ENCODE peak calls at places on chromosomes 1 and 21, in six cellular contexts. C, A, J, I, P and N are unnamed samples.

GRCh38 chr1:16224472-16224871 is 12.0 kb upstream of the ARHGEF19 start:
- DNase-seq in C (no peak), A (no peak), J (no peak), I (no peak), P (no peak), N (no peak)

GRCh38 chr21:30613836-30614235 is at the start of gene KRTAP6-1:
- DNase-seq in C (no peak), A (no peak), J (no peak), I (no peak), P (no peak), N (no peak)

GRCh38 chr1:23673086-23673813 is 18.4 kb upstream of the RPL11 start:
- DNase-seq in C (no peak), A (no peak), J (no peak), I (peak; percentile 63), P (peak; percentile 76), N (no peak)

GRCh38 chr1:78464449-78464891 is 26.3 kb upstream of the PTGFR start:
- DNase-seq in C (no peak), A (no peak), J (no peak), I (no peak), P (no peak), N (no peak)

GRCh38 chr1:90501281-90501680 is 215.8 kb downstream of the BARHL2 start:
- DNase-seq in C (no peak), A (no peak), J (no peak), I (no peak), P (no peak), N (no peak)

GRCh38 chr1:185911978-185912377 is 177.8 kb downstream of the HMCN1 start:
- DNase-seq in C (no peak), A (no peak), J (no peak), I (no peak), P (no peak), N (no peak)

GRCh38 chr1:90335566-90335965 is 340.7 kb downstream of the ZNF326 start:
- DNase-seq in C (no peak), A (no peak), J (no peak), I (no peak), P (no peak), N (no peak)

GRCh38 chr1:115189814-115190541 is 100.7 kb upstream of the TSPAN2 start:
- DNase-seq in C (no peak), A (no peak), J (no peak), I (no peak), P (no peak), N (no peak)

GRCh38 chr1:101820080-101820479 is 176.6 kb downstream of the OLFM3 start:
- DNase-seq in C (no peak), A (no peak), J (no peak), I (no peak), P (no peak), N (no peak)

GRCh38 chr1:38735651-38736161 is 123.9 kb downstream of the RRAGC start:
- DNase-seq in C (no peak), A (no peak), J (no peak), I (no peak), P (no peak), N (no peak)

GRCh38 chr1:50305808-50306207 is 117.4 kb downstream of the DMRTA2 start:
- DNase-seq in C (no peak), A (no peak), J (no peak), I (no peak), P (no peak), N (no peak)

GRCh38 chr1:2494323-2494693 is 18.2 kb downstream of the PLCH2 start:
- DNase-seq in C (no peak), A (no peak), J (no peak), I (peak; percentile 86), P (no peak), N (no peak)

GRCh38 chr1:169853335-169853734 is 40.4 kb downstream of the SCYL3 start:
- DNase-seq in C (no peak), A (no peak), J (no peak), I (no peak), P (no peak), N (no peak)

GRCh38 chr1:113256348-113256729 is 134.0 kb upstream of the MAGI3 start:
- DNase-seq in C (no peak), A (no peak), J (no peak), I (no peak), P (no peak), N (no peak)

GRCh38 chr1:40363721-40364120 is 9.8 kb upstream of the SMAP2 start:
- DNase-seq in C (no peak), A (no peak), J (no peak), I (no peak), P (no peak), N (no peak)

GRCh38 chr1:15851251-15852035 is 3.9 kb downstream of the SPEN start:
- DNase-seq in C (no peak), A (no peak), J (no peak), I (no peak), P (peak; percentile 39), N (no peak)

GRCh38 chr1:27318137-27318536 is 3.8 kb upstream of the TMEM222 start:
- DNase-seq in C (no peak), A (no peak), J (no peak), I (no peak), P (no peak), N (no peak)

GRCh38 chr1:101338714-101339430 is 102.1 kb downstream of the S1PR1 start:
- DNase-seq in C (no peak), A (no peak), J (no peak), I (no peak), P (no peak), N (no peak)

GRCh38 chr1:207404849-207405525 is 49.1 kb upstream of the CR2 start:
- DNase-seq in C (no peak), A (no peak), J (no peak), I (no peak), P (no peak), N (no peak)

GRCh38 chr21:39083377-39084008 is 99.8 kb downstream of the PSMG1 start:
- DNase-seq in C (no peak), A (no peak), J (no peak), I (no peak), P (no peak), N (no peak)

GRCh38 chr1:20725189-20726106 is 7.1 kb downstream of the SH2D5 start:
- DNase-seq in C (no peak), A (no peak), J (no peak), I (peak; percentile 46), P (no peak), N (no peak)

GRCh38 chr1:167221126-167221803 is 579 bp downstream of the POU2F1 start:
- DNase-seq in C (no peak), A (no peak), J (no peak), I (no peak), P (peak; percentile 65), N (peak; percentile 9)

GRCh38 chr1:92494485-92495141 is 7.9 kb upstream of the GFI1 start:
- DNase-seq in C (no peak), A (no peak), J (no peak), I (no peak), P (no peak), N (no peak)

GRCh38 chr1:28516518-28516956 is 10.7 kb downstream of the RCC1 start:
- DNase-seq in C (no peak), A (no peak), J (no peak), I (no peak), P (no peak), N (no peak)

GRCh38 chr1:28519946-28520725 is 14.3 kb downstream of the RCC1 start:
- DNase-seq in C (no peak), A (no peak), J (no peak), I (no peak), P (no peak), N (no peak)

GRCh38 chr1:28518745-28519341 is 13.0 kb downstream of the RCC1 start:
- DNase-seq in C (no peak), A (no peak), J (no peak), I (no peak), P (peak; percentile 76), N (no peak)

GRCh38 chr1:28517649-28517999 is 11.8 kb downstream of the RCC1 start:
- DNase-seq in C (no peak), A (no peak), J (no peak), I (no peak), P (peak; percentile 66), N (no peak)

DNA sequence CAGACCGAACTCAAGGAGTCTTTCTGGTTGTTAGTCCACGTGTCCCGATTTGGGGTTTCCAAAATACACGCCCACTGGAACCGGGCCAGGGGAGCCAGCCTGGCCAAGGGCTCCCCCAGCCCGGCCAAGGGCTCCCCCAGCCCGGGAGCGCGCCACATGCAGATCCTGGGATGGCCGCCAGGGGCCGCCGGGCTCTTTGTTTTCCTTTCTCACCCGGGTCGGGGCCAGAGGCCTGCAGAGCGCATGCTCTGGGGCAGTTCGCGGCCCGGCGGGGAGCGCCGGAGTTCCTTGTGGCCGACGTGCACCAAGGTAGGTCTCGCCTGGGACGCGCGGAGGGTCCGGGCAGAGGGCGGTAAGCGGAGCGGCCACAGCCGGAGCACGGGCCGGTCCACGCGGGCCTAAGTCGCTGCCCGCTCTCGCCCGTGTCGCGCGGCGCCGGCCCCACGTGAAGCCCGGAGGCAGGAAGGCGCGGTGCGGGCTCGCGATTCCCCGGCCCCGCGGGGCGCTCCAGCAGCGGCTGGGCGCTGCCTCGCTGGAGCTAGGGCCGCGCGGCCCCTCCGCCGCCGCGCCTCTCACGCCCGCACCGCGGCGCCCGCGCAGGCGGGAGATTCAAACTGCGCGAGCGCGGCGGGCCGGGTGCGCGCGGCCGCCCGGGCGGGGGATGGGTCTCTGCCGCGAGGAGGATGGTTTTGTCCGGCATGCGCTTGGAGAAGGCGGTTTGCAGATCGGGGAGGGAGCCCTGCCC is 12.3 kb downstream of the RCC1 start:
- DNase-seq in C (peak; percentile 95), A (peak; percentile 34), J (peak; percentile 94), I (peak; percentile 95), P (peak; percentile 98), N (peak; percentile 90)
- TF ChIP-seq POLR2A in C (peak; percentile 66), A (no peak), J (no peak), I (peak; percentile 78), P (peak; percentile 84), N (peak; percentile 81)

GRCh38 chr1:176206961-176207902 is at the start of gene COP1:
- DNase-seq in C (peak; percentile 99), A (peak; percentile 59), J (peak; percentile 98), I (peak; percentile 98), P (peak; percentile 89), N (peak; percentile 75)
- TF ChIP-seq POLR2A in C (peak; percentile 82), A (no peak), J (peak; percentile 35), I (peak; percentile 90), P (peak; percentile 2), N (peak; percentile 98)

DNA sequence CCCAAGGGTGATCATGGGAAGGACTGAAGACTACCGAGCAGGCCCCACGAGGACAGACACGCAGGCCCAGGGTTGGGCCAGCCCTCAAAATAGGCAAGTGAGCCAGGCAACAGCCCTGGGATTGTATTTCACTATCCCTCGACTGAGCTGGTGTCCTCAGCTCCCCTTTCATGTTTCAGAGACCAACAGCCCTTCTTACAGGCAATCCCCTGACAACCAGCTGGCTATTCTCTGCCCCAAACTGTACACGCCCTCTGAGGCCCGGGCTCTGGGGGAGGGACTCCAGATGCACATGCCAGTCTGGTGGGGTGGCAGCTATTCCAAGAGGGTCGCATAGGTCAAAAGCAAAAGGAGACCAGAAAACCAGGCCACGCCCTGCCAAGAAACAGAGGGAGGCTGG is 243.0 kb downstream of the TOMM20 start:
- DNase-seq in C (no peak), A (no peak), J (no peak), I (no peak), P (no peak), N (no peak)
- TF ChIP-seq POLR2A in C (no peak), A (no peak), J (no peak), I (no peak), P (no peak), N (no peak)

DNA sequence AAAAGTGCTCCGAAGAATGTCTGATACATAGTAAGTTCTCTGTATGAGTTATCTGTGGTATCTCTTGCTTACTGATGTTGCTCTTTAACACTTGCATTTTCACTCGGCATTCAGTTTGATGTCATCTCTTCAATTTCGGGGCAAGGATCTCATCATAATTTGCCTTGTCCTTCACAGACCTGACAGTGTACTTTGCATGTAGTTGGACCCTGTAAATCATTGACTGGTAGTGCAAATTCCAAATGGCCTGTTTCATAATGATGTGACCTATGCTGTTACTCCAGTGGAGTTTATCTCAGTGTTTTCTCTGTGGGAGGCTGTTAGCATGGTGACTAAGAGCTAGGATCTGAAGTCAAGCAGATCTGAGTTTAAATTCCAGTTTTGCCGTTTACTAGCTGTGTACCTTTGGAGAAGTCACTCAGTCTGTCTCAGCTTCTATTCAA is 34.2 kb upstream of the ABCD3 start:
- DNase-seq in C (no peak), A (no peak), J (no peak), I (no peak), P (no peak), N (no peak)
- TF ChIP-seq POLR2A in C (no peak), A (no peak), J (no peak), I (no peak), P (no peak), N (no peak)